ENCODE peak calls at places on chromosome 19, in nine cellular contexts. T is fibroblast of mammary gland, R is mammary epithelial cell, S is keratinocyte, D is HFFc6, A is neural progenitor cell, C is psoas muscle, M is endothelial cell, V is IMR-90. W is an unnamed sample.

GRCh38 chr19:49506575-49507105 is 5.8 kb upstream of the FCGRT start:
- DNase-seq in T (peak), R (peak), S (no peak), D (no peak), A (peak), C (peak), M (peak), V (no peak), W (no peak)

GRCh38 chr19:42092350-42092749 is 16.4 kb downstream of the ZNF574 start:
- DNase-seq in T (no peak), R (peak), S (no peak), D (no peak), A (no peak), C (no peak), M (peak), V (no peak), W (no peak)

GRCh38 chr19:39498262-39499081 is at the start of gene DLL3:
- DNase-seq in T (peak), R (peak), S (no peak), D (peak), A (peak), C (no peak), M (peak), V (peak), W (no peak)

GRCh38 chr19:15432018-15432494 is 13.3 kb upstream of the AKAP8L start:
- DNase-seq in T (no peak), R (no peak), S (no peak), D (no peak), A (peak), C (no peak), M (no peak), V (no peak), W (no peak)

GRCh38 chr19:55226788-55227187 is 1.8 kb downstream of the TMEM86B start:
- DNase-seq in T (no peak), R (no peak), S (no peak), D (no peak), A (no peak), C (peak), M (no peak), V (no peak), W (no peak)

GRCh38 chr19:47711652-47712239 is 1.5 kb upstream of the EHD2 start:
- DNase-seq in T (no peak), R (no peak), S (no peak), D (no peak), A (no peak), C (no peak), M (no peak), V (no peak), W (no peak)

GRCh38 chr19:6765738-6766356 is 1.4 kb downstream of the SH2D3A start:
- DNase-seq in T (no peak), R (peak), S (peak), D (no peak), A (no peak), C (no peak), M (no peak), V (no peak), W (no peak)

GRCh38 chr19:10603084-10603872 is 16.2 kb upstream of the AP1M2 start:
- DNase-seq in T (no peak), R (no peak), S (no peak), D (no peak), A (peak), C (peak), M (no peak), V (no peak), W (no peak)

GRCh38 chr19:29086646-29087045 is 126.3 kb downstream of the UQCRFS1 start:
- DNase-seq in T (no peak), R (no peak), S (no peak), D (no peak), A (no peak), C (no peak), M (no peak), V (no peak), W (no peak)

GRCh38 chr19:3243851-3244700 is 19.6 kb downstream of the CELF5 start:
- DNase-seq in T (peak), R (peak), S (peak), D (peak), A (peak), C (no peak), M (peak), V (peak), W (no peak)

GRCh38 chr19:2977686-2978466 is 512 bp downstream of the TLE6 start:
- DNase-seq in T (no peak), R (no peak), S (no peak), D (no peak), A (peak), C (no peak), M (no peak), V (no peak), W (no peak)

GRCh38 chr19:51689751-51690358 is 3.3 kb upstream of the SPACA6 start:
- DNase-seq in T (no peak), R (no peak), S (no peak), D (no peak), A (peak), C (peak), M (peak), V (no peak), W (no peak)

GRCh38 chr19:3543150-3544053 is 4.4 kb downstream of the TEKTIP1 start:
- DNase-seq in T (peak), R (no peak), S (no peak), D (no peak), A (no peak), C (peak), M (no peak), V (no peak), W (no peak)

GRCh38 chr19:4669723-4670480 is at the start of gene MYDGF:
- DNase-seq in T (peak), R (peak), S (peak), D (peak), A (peak), C (peak), M (peak), V (peak), W (no peak)

GRCh38 chr19:41420101-41420880 is 6.9 kb downstream of the B3GNT8 start:
- DNase-seq in T (no peak), R (no peak), S (no peak), D (no peak), A (no peak), C (no peak), M (no peak), V (no peak), W (no peak)

GRCh38 chr19:3516675-3517207 is 10.6 kb downstream of the FZR1 start:
- DNase-seq in T (no peak), R (no peak), S (no peak), D (no peak), A (no peak), C (no peak), M (no peak), V (no peak), W (no peak)

GRCh38 chr19:6138511-6138910 is 3.0 kb downstream of the ACSBG2 start:
- DNase-seq in T (no peak), R (no peak), S (no peak), D (no peak), A (no peak), C (no peak), M (no peak), V (no peak), W (no peak)

GRCh38 chr19:55368106-55368505 is 2.2 kb downstream of the IL11 start:
- DNase-seq in T (no peak), R (no peak), S (no peak), D (no peak), A (no peak), C (no peak), M (no peak), V (no peak), W (no peak)

GRCh38 chr19:57395710-57396109 is 6.1 kb downstream of the ZNF548 start:
- DNase-seq in T (no peak), R (no peak), S (no peak), D (no peak), A (no peak), C (no peak), M (no peak), V (no peak), W (no peak)

GRCh38 chr19:7975037-7975436 is 30.4 kb downstream of the ELAVL1 start:
- DNase-seq in T (no peak), R (no peak), S (no peak), D (no peak), A (no peak), C (peak), M (no peak), V (no peak), W (no peak)

GRCh38 chr19:45164577-45165335 is 4.0 kb upstream of the NKPD1 start:
- DNase-seq in T (peak), R (peak), S (peak), D (peak), A (peak), C (no peak), M (no peak), V (peak), W (no peak)

GRCh38 chr19:27774337-27774736 is 1438.6 kb downstream of the UQCRFS1 start:
- DNase-seq in T (no peak), R (no peak), S (no peak), D (no peak), A (no peak), C (no peak), M (no peak), V (no peak), W (no peak)

GRCh38 chr19:35612224-35612558 is 344 bp upstream of the HAUS5 start:
- DNase-seq in T (no peak), R (no peak), S (no peak), D (no peak), A (no peak), C (no peak), M (no peak), V (no peak), W (no peak)

GRCh38 chr19:14166448-14166847 is 30.1 kb upstream of the ASF1B start:
- DNase-seq in T (no peak), R (no peak), S (no peak), D (no peak), A (no peak), C (no peak), M (no peak), V (no peak), W (no peak)

GRCh38 chr19:35251456-35251855 is 2.7 kb downstream of the LSR start:
- DNase-seq in T (no peak), R (no peak), S (no peak), D (no peak), A (no peak), C (no peak), M (no peak), V (no peak), W (no peak)

GRCh38 chr19:41785653-41786052 is 10.7 kb upstream of the CEACAM3 start:
- DNase-seq in T (peak), R (peak), S (no peak), D (peak), A (peak), C (no peak), M (peak), V (peak), W (no peak)

GRCh38 chr19:351976-352625 is 7.5 kb upstream of the MIER2 start:
- DNase-seq in T (peak), R (no peak), S (no peak), D (no peak), A (no peak), C (peak), M (no peak), V (no peak), W (no peak)

GRCh38 chr19:35644987-35645679 is 3.0 kb upstream of the COX6B1 start:
- DNase-seq in T (peak), R (peak), S (no peak), D (no peak), A (peak), C (peak), M (peak), V (peak), W (no peak)

GRCh38 chr19:49425922-49426592 is 869 bp downstream of the GFY start:
- DNase-seq in T (peak), R (no peak), S (no peak), D (no peak), A (peak), C (no peak), M (no peak), V (no peak), W (no peak)

GRCh38 chr19:12995596-12996541 is 594 bp downstream of the NFIX start:
- DNase-seq in T (no peak), R (peak), S (no peak), D (peak), A (no peak), C (peak), M (no peak), V (peak), W (no peak)

GRCh38 chr19:4327252-4327876 is 11.3 kb downstream of the STAP2 start:
- DNase-seq in T (peak), R (no peak), S (no peak), D (no peak), A (peak), C (peak), M (peak), V (peak), W (no peak)

GRCh38 chr19:49069026-49069425 is 3.5 kb downstream of the KCNA7 start:
- DNase-seq in T (no peak), R (no peak), S (no peak), D (peak), A (no peak), C (no peak), M (no peak), V (no peak), W (no peak)

GRCh38 chr19:10701955-10702307 is 692 bp downstream of the QTRT1 start:
- DNase-seq in T (no peak), R (no peak), S (no peak), D (no peak), A (peak), C (no peak), M (peak), V (no peak), W (no peak)

GRCh38 chr19:41376998-41377365 is 649 bp downstream of the TMEM91 start:
- DNase-seq in T (peak), R (no peak), S (no peak), D (no peak), A (no peak), C (no peak), M (no peak), V (no peak), W (no peak)

GRCh38 chr19:15283141-15283885 is 49.0 kb downstream of the BRD4 start:
- DNase-seq in T (peak), R (peak), S (no peak), D (peak), A (no peak), C (peak), M (no peak), V (peak), W (no peak)

GRCh38 chr19:494171-495046 is 1.9 kb upstream of the MADCAM1 start:
- DNase-seq in T (no peak), R (no peak), S (no peak), D (no peak), A (no peak), C (peak), M (no peak), V (no peak), W (no peak)

GRCh38 chr19:54159352-54160181 is at the start of gene LENG1:
- DNase-seq in T (peak), R (peak), S (peak), D (peak), A (peak), C (peak), M (peak), V (peak), W (peak)
- TF ChIP-seq CTCF in T (no peak), R (no peak), S (peak), D (peak), A (peak), C (peak), M (no peak), V (peak), W (no peak)

DNA sequence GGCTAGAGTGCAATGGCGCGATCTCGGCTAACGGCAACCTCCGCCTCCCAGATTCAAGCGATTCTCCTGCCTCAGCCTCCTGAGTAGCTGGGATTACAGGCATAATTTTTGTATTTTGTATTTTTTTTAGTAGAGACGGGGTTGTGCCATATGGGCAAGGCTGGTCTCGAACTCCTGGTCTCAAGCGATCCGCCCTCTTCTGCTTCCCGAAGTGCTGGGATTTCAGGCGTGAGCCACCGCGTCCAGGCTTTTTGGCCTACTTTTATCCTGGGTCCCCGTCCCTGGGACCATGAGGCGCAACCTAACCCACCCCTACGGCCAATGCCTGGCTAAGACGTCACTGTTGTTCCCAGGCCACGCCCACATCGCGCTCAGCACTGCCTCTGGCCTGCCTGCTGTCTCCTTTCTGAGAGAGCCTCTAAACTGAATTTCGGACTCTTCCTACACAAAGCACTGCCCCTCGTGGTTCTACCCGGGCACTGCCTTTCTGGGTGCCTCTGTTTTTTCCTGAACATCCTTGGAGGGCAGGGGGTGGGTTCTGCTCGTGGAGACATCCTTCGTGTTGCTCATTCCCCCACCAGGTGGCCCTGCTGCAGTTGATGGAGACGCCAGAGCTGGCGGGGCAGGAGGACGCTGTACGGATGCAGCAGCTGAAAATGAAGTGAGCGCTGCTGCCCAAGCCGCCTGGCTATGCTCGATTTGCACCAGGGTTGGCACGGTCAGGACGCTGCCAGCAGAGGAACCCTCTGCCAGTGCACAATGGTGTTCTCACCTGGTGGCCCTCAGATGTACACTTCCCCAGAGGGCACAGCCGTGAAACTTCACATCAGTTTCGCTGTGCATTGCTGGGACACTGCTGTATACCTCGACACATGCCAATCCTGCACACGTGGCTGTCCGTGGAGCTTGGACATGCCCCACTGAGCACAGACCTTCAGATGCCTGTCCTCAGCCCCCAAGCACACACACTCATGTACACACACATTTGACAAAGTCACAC is 2.0 kb downstream of the REX1BD start:
- DNase-seq in T (peak), R (peak), S (no peak), D (no peak), A (peak), C (peak), M (peak), V (peak), W (no peak)
- TF ChIP-seq CTCF in T (peak), R (peak), S (no peak), D (peak), A (peak), C (peak), M (peak), V (peak), W (peak)

GRCh38 chr19:53076984-53077383 is 26.2 kb downstream of the ZNF160 start:
- DNase-seq in T (peak), R (no peak), S (no peak), D (no peak), A (peak), C (no peak), M (peak), V (peak), W (no peak)
- TF ChIP-seq CTCF in T (peak), R (peak), S (peak), D (peak), A (peak), C (peak), M (peak), V (peak), W (peak)

GRCh38 chr19:20278342-20278741 is 111.3 kb downstream of the ZNF486 start:
- DNase-seq in T (no peak), R (no peak), S (no peak), D (no peak), A (peak), C (no peak), M (peak), V (no peak), W (no peak)
- TF ChIP-seq CTCF in T (no peak), R (no peak), S (no peak), D (no peak), A (peak), C (no peak), M (peak), V (no peak), W (no peak)